ENCODE peak calls at places on chromosomes 1 and 21, in eight cellular contexts. D is astrocyte of the spinal cord; B is A549; G is activated CD4-positive, alpha-beta T cell treated with anti-CD3 and anti-CD28 coated beads, Interleukin-2, amount 50 U/mL, for 24 hours; P is HT-29; Y is endothelial cell; S is NCI-H774; Z is stimulated activated CD4-positive, alpha-beta T cell treated with anti-CD3 and anti-CD28 coated beads, Interleukin-2, amount 100 ng/mL, for 48 hours. M is an unnamed sample.

GRCh38 chr1:38209986-38210385 is 163.4 kb upstream of the POU3F1 start:
- DNase-seq in D (no peak), B (no peak), S (no peak), Y (no peak), P (no peak), Z (no peak), G (no peak), M (no peak)

GRCh38 chr21:17853393-17854275 is 34.5 kb upstream of the C21orf91 start:
- DNase-seq in Y (no peak), D (no peak), S (no peak), G (no peak), Z (no peak), P (no peak), B (no peak), M (peak; percentile 31)

GRCh38 chr1:58898739-58899580 is 115.1 kb upstream of the JUN start:
- DNase-seq in G (no peak), S (no peak), Z (no peak), B (no peak), P (no peak), Y (peak; percentile 85), D (no peak), M (peak; percentile 96)

GRCh38 chr1:44670751-44671640 is 3.3 kb downstream of the TMEM53 start:
- DNase-seq in D (no peak), B (no peak), G (no peak), S (no peak), Y (no peak), P (no peak), Z (no peak), M (no peak)

GRCh38 chr1:14913475-14914155 is 239.9 kb upstream of the TMEM51 start:
- DNase-seq in P (no peak), D (no peak), G (no peak), S (no peak), Y (no peak), Z (no peak), B (no peak), M (peak; percentile 90)

GRCh38 chr1:7561331-7561921 is 209.7 kb upstream of the VAMP3 start:
- DNase-seq in Y (peak; percentile 63), G (no peak), P (peak; percentile 35), S (no peak), D (no peak), B (peak; percentile 46), Z (no peak), M (no peak)

GRCh38 chr1:89995595-89996397 is 886 bp downstream of the ZNF326 start:
- DNase-seq in P (peak; percentile 61), D (peak; percentile 61), S (no peak), B (no peak), Y (no peak), Z (no peak), G (no peak), M (no peak)

GRCh38 chr1:152374451-152374850 is 14.6 kb upstream of the FLG2 start:
- DNase-seq in S (no peak), G (no peak), B (no peak), Y (no peak), Z (no peak), D (no peak), P (no peak), M (no peak)

GRCh38 chr1:215475719-215476525 is 91.2 kb upstream of the KCTD3 start:
- DNase-seq in S (peak; percentile 21), P (no peak), Y (no peak), D (peak; percentile 73), Z (no peak), B (no peak), G (no peak), M (no peak)

M was measured in KBM-7.